ENCODE peak calls at places on chromosomes 5 and 9, in ten cellular contexts. One of them, this sample, is unnamed.
A peak's percentile ranks its signal among the peaks of the same experiment; 100 is the strongest.

GRCh38 chr5:81006955-81007636 is 46.9 kb downstream of the RASGRF2 start:
- DNase-seq in PC-3: no peak
- DNase-seq in omental fat pad: no peak
- DNase-seq in BJ: no peak
- DNase-seq in osteocyte: no peak
- DNase-seq in GM20000: no peak
- DNase-seq in GM23338: no peak
- DNase-seq in left ventricle myocardium inferior: no peak
- DNase-seq in A549: no peak
- DNase-seq in progenitor cell of endocrine pancreas: no peak
- DNase-seq in this sample: no peak

GRCh38 chr5:177431317-177432142 is 5.1 kb downstream of the GRK6 start:
- DNase-seq in PC-3: no peak
- DNase-seq in omental fat pad: no peak
- DNase-seq in BJ: no peak
- DNase-seq in osteocyte: no peak
- DNase-seq in GM20000: peak; percentile 72
- DNase-seq in GM23338: no peak
- DNase-seq in left ventricle myocardium inferior: peak; percentile 36
- DNase-seq in A549: no peak
- DNase-seq in progenitor cell of endocrine pancreas: no peak
- DNase-seq in this sample: peak; percentile 59

GRCh38 chr9:105117111-105117682 is 127.3 kb upstream of the SLC44A1 start:
- DNase-seq in PC-3: no peak
- DNase-seq in omental fat pad: no peak
- DNase-seq in BJ: no peak
- DNase-seq in osteocyte: no peak
- DNase-seq in GM20000: no peak
- DNase-seq in GM23338: no peak
- DNase-seq in left ventricle myocardium inferior: no peak
- DNase-seq in A549: no peak
- DNase-seq in progenitor cell of endocrine pancreas: no peak
- DNase-seq in this sample: no peak

GRCh38 chr5:124659798-124660197 is 86.6 kb downstream of the ZNF608 start:
- DNase-seq in PC-3: no peak
- DNase-seq in omental fat pad: no peak
- DNase-seq in BJ: no peak
- DNase-seq in osteocyte: no peak
- DNase-seq in GM20000: no peak
- DNase-seq in GM23338: peak; percentile 21
- DNase-seq in left ventricle myocardium inferior: no peak
- DNase-seq in A549: no peak
- DNase-seq in progenitor cell of endocrine pancreas: no peak
- DNase-seq in this sample: no peak

GRCh38 chr5:103526164-103526915 is 36.2 kb downstream of the NUDT12 start:
- DNase-seq in PC-3: no peak
- DNase-seq in omental fat pad: no peak
- DNase-seq in BJ: no peak
- DNase-seq in osteocyte: no peak
- DNase-seq in GM20000: no peak
- DNase-seq in GM23338: no peak
- DNase-seq in left ventricle myocardium inferior: no peak
- DNase-seq in A549: no peak
- DNase-seq in progenitor cell of endocrine pancreas: no peak
- DNase-seq in this sample: no peak

GRCh38 chr9:70392189-70392588 is 22.3 kb downstream of the KLF9 start:
- DNase-seq in PC-3: peak; percentile 13
- DNase-seq in omental fat pad: no peak
- DNase-seq in BJ: no peak
- DNase-seq in osteocyte: no peak
- DNase-seq in GM20000: no peak
- DNase-seq in GM23338: no peak
- DNase-seq in left ventricle myocardium inferior: no peak
- DNase-seq in A549: peak; percentile 24
- DNase-seq in progenitor cell of endocrine pancreas: no peak
- DNase-seq in this sample: no peak

GRCh38 chr9:87478211-87478992 is 19.3 kb upstream of the DAPK1 start:
- DNase-seq in PC-3: no peak
- DNase-seq in omental fat pad: no peak
- DNase-seq in BJ: no peak
- DNase-seq in osteocyte: no peak
- DNase-seq in GM20000: no peak
- DNase-seq in GM23338: no peak
- DNase-seq in left ventricle myocardium inferior: no peak
- DNase-seq in A549: no peak
- DNase-seq in progenitor cell of endocrine pancreas: no peak
- DNase-seq in this sample: no peak

GRCh38 chr9:29312327-29312726 is 1739.0 kb upstream of the C9orf72 start:
- DNase-seq in PC-3: no peak
- DNase-seq in omental fat pad: no peak
- DNase-seq in BJ: no peak
- DNase-seq in osteocyte: no peak
- DNase-seq in GM20000: no peak
- DNase-seq in GM23338: no peak
- DNase-seq in left ventricle myocardium inferior: no peak
- DNase-seq in A549: no peak
- DNase-seq in progenitor cell of endocrine pancreas: no peak
- DNase-seq in this sample: no peak

GRCh38 chr9:136833381-136834142 is 8.7 kb upstream of the AJM1 start:
- DNase-seq in PC-3: no peak
- DNase-seq in omental fat pad: no peak
- DNase-seq in BJ: no peak
- DNase-seq in osteocyte: no peak
- DNase-seq in GM20000: no peak
- DNase-seq in GM23338: no peak
- DNase-seq in left ventricle myocardium inferior: peak; percentile 18
- DNase-seq in A549: no peak
- DNase-seq in progenitor cell of endocrine pancreas: no peak
- DNase-seq in this sample: no peak

GRCh38 chr5:137287564-137287963 is 211.6 kb downstream of the SPOCK1 start:
- DNase-seq in PC-3: no peak
- DNase-seq in omental fat pad: no peak
- DNase-seq in BJ: no peak
- DNase-seq in osteocyte: no peak
- DNase-seq in GM20000: no peak
- DNase-seq in GM23338: no peak
- DNase-seq in left ventricle myocardium inferior: no peak
- DNase-seq in A549: no peak
- DNase-seq in progenitor cell of endocrine pancreas: no peak
- DNase-seq in this sample: no peak

GRCh38 chr5:78929833-78930232 is 55.3 kb downstream of the ARSB start:
- DNase-seq in PC-3: peak; percentile 31
- DNase-seq in omental fat pad: no peak
- DNase-seq in BJ: no peak
- DNase-seq in osteocyte: no peak
- DNase-seq in GM20000: no peak
- DNase-seq in GM23338: no peak
- DNase-seq in left ventricle myocardium inferior: no peak
- DNase-seq in A549: no peak
- DNase-seq in progenitor cell of endocrine pancreas: no peak
- DNase-seq in this sample: no peak

GRCh38 chr9:21709464-21710058 is 92.9 kb upstream of the MTAP start:
- DNase-seq in PC-3: peak; percentile 73
- DNase-seq in omental fat pad: peak; percentile 87
- DNase-seq in BJ: no peak
- DNase-seq in osteocyte: no peak
- DNase-seq in GM20000: peak; percentile 46
- DNase-seq in GM23338: peak; percentile 89
- DNase-seq in left ventricle myocardium inferior: no peak
- DNase-seq in A549: peak; percentile 74
- DNase-seq in progenitor cell of endocrine pancreas: peak; percentile 23
- DNase-seq in this sample: peak; percentile 17

GRCh38 chr5:142145106-142145900 is 36.7 kb downstream of the NDFIP1 start:
- DNase-seq in PC-3: peak; percentile 74
- DNase-seq in omental fat pad: peak; percentile 68
- DNase-seq in BJ: no peak
- DNase-seq in osteocyte: no peak
- DNase-seq in GM20000: peak; percentile 49
- DNase-seq in GM23338: peak; percentile 92
- DNase-seq in left ventricle myocardium inferior: no peak
- DNase-seq in A549: peak; percentile 73
- DNase-seq in progenitor cell of endocrine pancreas: peak; percentile 24
- DNase-seq in this sample: peak; percentile 50

GRCh38 chr5:74069741-74070140 is 443.7 kb downstream of the ARHGEF28 start:
- DNase-seq in PC-3: no peak
- DNase-seq in omental fat pad: no peak
- DNase-seq in BJ: no peak
- DNase-seq in osteocyte: no peak
- DNase-seq in GM20000: no peak
- DNase-seq in GM23338: no peak
- DNase-seq in left ventricle myocardium inferior: no peak
- DNase-seq in A549: no peak
- DNase-seq in progenitor cell of endocrine pancreas: no peak
- DNase-seq in this sample: no peak

GRCh38 chr5:95393279-95393678 is 2.1 kb downstream of the FAM81B start:
- DNase-seq in PC-3: no peak
- DNase-seq in omental fat pad: no peak
- DNase-seq in BJ: no peak
- DNase-seq in osteocyte: no peak
- DNase-seq in GM20000: no peak
- DNase-seq in GM23338: no peak
- DNase-seq in left ventricle myocardium inferior: no peak
- DNase-seq in A549: no peak
- DNase-seq in progenitor cell of endocrine pancreas: no peak
- DNase-seq in this sample: no peak

GRCh38 chr5:95390812-95391492 is at the start of gene FAM81B:
- DNase-seq in PC-3: no peak
- DNase-seq in omental fat pad: no peak
- DNase-seq in BJ: no peak
- DNase-seq in osteocyte: no peak
- DNase-seq in GM20000: no peak
- DNase-seq in GM23338: no peak
- DNase-seq in left ventricle myocardium inferior: no peak
- DNase-seq in A549: no peak
- DNase-seq in progenitor cell of endocrine pancreas: no peak
- DNase-seq in this sample: no peak

GRCh38 chr5:95392593-95393182 is 1.5 kb downstream of the FAM81B start:
- DNase-seq in PC-3: peak; percentile 39
- DNase-seq in omental fat pad: no peak
- DNase-seq in BJ: no peak
- DNase-seq in osteocyte: no peak
- DNase-seq in GM20000: no peak
- DNase-seq in GM23338: peak; percentile 76
- DNase-seq in left ventricle myocardium inferior: no peak
- DNase-seq in A549: peak; percentile 20
- DNase-seq in progenitor cell of endocrine pancreas: no peak
- DNase-seq in this sample: no peak
- TF ChIP-seq CTCF in PC-3: no peak
- TF ChIP-seq CTCF in omental fat pad: no peak
- TF ChIP-seq CTCF in BJ: no peak
- TF ChIP-seq CTCF in osteocyte: no peak
- TF ChIP-seq CTCF in GM20000: no peak
- TF ChIP-seq CTCF in GM23338: no peak
- TF ChIP-seq CTCF in left ventricle myocardium inferior: no peak
- TF ChIP-seq CTCF in A549: no peak
- TF ChIP-seq CTCF in progenitor cell of endocrine pancreas: no peak
- TF ChIP-seq CTCF in this sample: no peak

DNA sequence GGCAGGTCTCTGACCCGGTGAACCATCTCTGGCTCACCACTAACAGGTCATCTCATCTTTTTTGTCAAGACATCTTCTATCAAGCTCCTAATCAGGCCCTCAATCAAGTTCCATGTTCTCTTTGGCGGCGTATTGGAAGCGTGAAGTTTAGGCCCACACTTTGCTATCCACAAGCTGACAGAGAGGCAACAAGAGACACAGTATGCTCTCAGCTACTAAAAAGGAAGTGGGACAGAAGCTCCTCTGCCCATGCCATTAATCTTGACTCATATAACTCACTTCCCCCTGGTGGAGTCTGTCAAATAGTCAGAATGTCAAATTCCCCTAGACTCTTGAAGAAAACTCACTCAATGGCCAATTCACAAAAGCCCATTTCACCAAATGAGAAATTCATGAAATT is 77.6 kb upstream of the TMC1 start:
- DNase-seq in PC-3: peak; percentile 57
- DNase-seq in omental fat pad: no peak
- DNase-seq in BJ: no peak
- DNase-seq in osteocyte: no peak
- DNase-seq in GM20000: peak; percentile 69
- DNase-seq in GM23338: no peak
- DNase-seq in left ventricle myocardium inferior: no peak
- DNase-seq in A549: peak; percentile 58
- DNase-seq in progenitor cell of endocrine pancreas: no peak
- DNase-seq in this sample: peak; percentile 72
- TF ChIP-seq CTCF in PC-3: no peak
- TF ChIP-seq CTCF in omental fat pad: no peak
- TF ChIP-seq CTCF in BJ: no peak
- TF ChIP-seq CTCF in osteocyte: no peak
- TF ChIP-seq CTCF in GM20000: no peak
- TF ChIP-seq CTCF in GM23338: no peak
- TF ChIP-seq CTCF in left ventricle myocardium inferior: no peak
- TF ChIP-seq CTCF in A549: no peak
- TF ChIP-seq CTCF in progenitor cell of endocrine pancreas: no peak
- TF ChIP-seq CTCF in this sample: no peak

GRCh38 chr5:77086611-77087483 is at the start of gene ZBED3:
- DNase-seq in PC-3: peak; percentile 64
- DNase-seq in omental fat pad: peak; percentile 27
- DNase-seq in BJ: peak; percentile 45
- DNase-seq in osteocyte: peak; percentile 86
- DNase-seq in GM20000: peak; percentile 79
- DNase-seq in GM23338: peak; percentile 87
- DNase-seq in left ventricle myocardium inferior: peak; percentile 61
- DNase-seq in A549: peak; percentile 89
- DNase-seq in progenitor cell of endocrine pancreas: peak; percentile 57
- DNase-seq in this sample: peak; percentile 61
- TF ChIP-seq CTCF in PC-3: peak; percentile 12
- TF ChIP-seq CTCF in omental fat pad: no peak
- TF ChIP-seq CTCF in BJ: peak; percentile 48
- TF ChIP-seq CTCF in osteocyte: peak; percentile 55
- TF ChIP-seq CTCF in GM20000: no peak
- TF ChIP-seq CTCF in GM23338: peak; percentile 19
- TF ChIP-seq CTCF in left ventricle myocardium inferior: peak; percentile 23
- TF ChIP-seq CTCF in A549: peak; percentile 44
- TF ChIP-seq CTCF in progenitor cell of endocrine pancreas: peak; percentile 51
- TF ChIP-seq CTCF in this sample: no peak

GRCh38 chr9:37423508-37423907 is 1.0 kb downstream of the GRHPR start:
- DNase-seq in PC-3: no peak
- DNase-seq in omental fat pad: no peak
- DNase-seq in BJ: no peak
- DNase-seq in osteocyte: no peak
- DNase-seq in GM20000: no peak
- DNase-seq in GM23338: no peak
- DNase-seq in left ventricle myocardium inferior: no peak
- DNase-seq in A549: no peak
- DNase-seq in progenitor cell of endocrine pancreas: no peak
- DNase-seq in this sample: no peak
- TF ChIP-seq CTCF in PC-3: no peak
- TF ChIP-seq CTCF in omental fat pad: no peak
- TF ChIP-seq CTCF in BJ: no peak
- TF ChIP-seq CTCF in osteocyte: no peak
- TF ChIP-seq CTCF in GM20000: no peak
- TF ChIP-seq CTCF in GM23338: no peak
- TF ChIP-seq CTCF in left ventricle myocardium inferior: no peak
- TF ChIP-seq CTCF in A549: no peak
- TF ChIP-seq CTCF in progenitor cell of endocrine pancreas: no peak
- TF ChIP-seq CTCF in this sample: no peak

This sample was measured in GM10248.